ENCODE peak calls at places on chromosomes 12 and 14, in four cellular contexts. I, C, Z and E are unnamed samples.

GRCh38 chr14:26828741-26829140 is 230.9 kb upstream of the NOVA1 start:
- DNase-seq in I (no peak), C (no peak), Z (no peak), E (no peak)

GRCh38 chr12:18141583-18141982 is 51.6 kb upstream of the RERGL start:
- DNase-seq in I (no peak), C (peak; percentile 90), Z (no peak), E (no peak)

GRCh38 chr12:82923935-82924334 is 237.2 kb downstream of the TMTC2 start:
- DNase-seq in I (no peak), C (no peak), Z (no peak), E (no peak)

GRCh38 chr12:93537769-93538168 is 34.7 kb upstream of the SOCS2 start:
- DNase-seq in I (no peak), C (no peak), Z (no peak), E (no peak)

GRCh38 chr14:101761881-101762529 is 496 bp downstream of the PPP2R5C start:
- DNase-seq in I (no peak), C (peak; percentile 14), Z (peak; percentile 16), E (peak; percentile 54)

GRCh38 chr14:64113279-64113678 is 180.9 kb downstream of the ESR2 start:
- DNase-seq in I (no peak), C (no peak), Z (no peak), E (no peak)

GRCh38 chr12:105382771-105383632 is 52.5 kb downstream of the C12orf75 start:
- DNase-seq in I (no peak), C (peak; percentile 75), Z (no peak), E (no peak)

GRCh38 chr12:104670439-104671406 is 214.0 kb downstream of the CHST11 start:
- DNase-seq in I (no peak), C (no peak), Z (no peak), E (no peak)

DNA sequence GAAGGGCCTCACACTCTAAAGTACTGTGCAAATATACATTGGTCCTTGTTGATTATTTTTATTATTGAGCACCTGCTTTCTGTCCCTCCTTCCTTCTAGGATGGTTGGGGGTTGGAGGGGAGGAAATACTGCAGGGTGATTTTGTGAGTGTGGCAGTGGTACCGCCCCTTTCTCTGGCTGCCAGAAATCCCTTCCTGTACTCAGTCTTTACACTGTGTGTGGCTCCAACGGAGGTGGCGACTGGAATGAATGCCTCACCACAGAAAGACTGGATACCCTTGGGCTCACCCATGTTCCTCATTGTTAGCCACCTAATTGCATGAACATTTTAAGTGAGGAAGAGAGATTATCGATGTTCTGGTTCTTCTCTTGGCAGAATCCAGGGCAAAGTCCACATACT is 272.0 kb upstream of the E2F7 start:
- DNase-seq in I (no peak), C (no peak), Z (no peak), E (no peak)
- TF ChIP-seq CTCF in I (no peak), C (no peak), Z (no peak), E (no peak)

DNA sequence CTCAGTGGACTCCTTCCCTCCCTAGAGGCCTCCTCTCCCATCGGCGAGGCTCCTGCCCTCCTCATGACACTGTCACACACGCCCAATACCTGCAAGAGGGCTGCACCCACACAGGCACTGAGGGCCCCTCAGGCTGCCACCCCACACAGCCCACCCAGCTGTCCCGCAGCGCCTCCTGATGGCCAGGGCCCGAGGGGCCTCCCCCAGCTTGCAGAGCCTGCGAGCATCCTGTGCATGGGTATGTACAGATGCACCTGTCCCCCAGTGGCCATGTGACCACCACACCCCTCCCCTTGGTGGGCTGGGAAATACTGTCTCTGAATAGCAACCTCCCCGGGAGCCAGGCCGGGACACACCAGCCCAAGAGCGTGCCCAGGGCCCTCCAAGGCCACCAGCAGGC is 19.0 kb upstream of the NUDT14 start:
- DNase-seq in I (no peak), C (no peak), Z (no peak), E (no peak)
- TF ChIP-seq CTCF in I (no peak), C (no peak), Z (peak; percentile 43), E (no peak)

GRCh38 chr12:30754383-30754749 is 385 bp downstream of the CAPRIN2 start:
- DNase-seq in I (no peak), C (no peak), Z (no peak), E (no peak)

GRCh38 chr12:30754750-30755394 is at the start of gene CAPRIN2:
- DNase-seq in I (peak; percentile 97), C (peak; percentile 98), Z (peak; percentile 96), E (peak; percentile 97)

GRCh38 chr12:30755395-30755762 is 628 bp upstream of the CAPRIN2 start:
- DNase-seq in I (no peak), C (no peak), Z (no peak), E (no peak)

GRCh38 chr12:30757316-30757715 is 2.6 kb upstream of the CAPRIN2 start:
- DNase-seq in I (no peak), C (no peak), Z (no peak), E (no peak)

DNA sequence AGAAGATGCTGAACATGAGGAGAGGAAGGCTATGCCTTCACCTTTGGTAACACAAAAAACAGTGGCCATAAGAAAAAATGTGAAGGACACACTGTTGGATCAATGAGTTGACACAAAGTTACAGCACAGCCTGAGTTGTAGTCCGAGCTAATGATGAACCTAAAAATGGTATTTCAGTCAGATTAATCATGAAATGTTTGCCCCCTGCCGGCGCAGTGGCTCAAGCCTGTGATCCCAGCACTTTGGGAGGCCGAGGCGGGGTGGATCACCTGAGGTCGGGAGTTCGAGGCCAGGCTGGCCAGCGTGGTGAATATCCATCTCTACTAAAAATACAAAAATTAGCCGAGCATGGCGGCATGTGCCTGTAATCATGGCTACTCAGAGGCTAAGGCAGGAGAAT is 1.3 kb upstream of the CAPRIN2 start:
- DNase-seq in I (no peak), C (no peak), Z (no peak), E (peak; percentile 14)
- TF ChIP-seq CTCF in I (no peak), C (no peak), Z (no peak), E (no peak)

DNA sequence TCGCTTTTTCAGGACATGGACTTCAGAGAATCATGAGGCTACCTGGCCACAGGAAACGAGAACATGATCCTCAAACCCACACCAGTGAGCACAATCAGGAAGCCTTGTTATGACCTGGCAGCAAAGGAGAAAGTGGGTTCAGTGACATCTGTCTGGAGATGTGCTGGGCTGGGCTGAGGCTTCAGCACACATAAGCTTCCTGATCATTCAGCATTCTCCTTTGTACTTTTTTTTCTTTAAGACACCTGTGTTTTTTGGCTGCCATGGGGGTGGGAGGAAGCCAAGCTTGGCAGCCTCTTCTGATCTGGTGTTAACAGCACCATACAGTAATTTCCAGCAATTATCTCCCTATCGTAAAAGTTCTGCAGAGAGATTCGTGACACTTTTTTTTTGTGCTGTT is 38.9 kb upstream of the RASSF3 start:
- DNase-seq in I (no peak), C (no peak), Z (no peak), E (no peak)
- TF ChIP-seq CTCF in I (no peak), C (no peak), Z (no peak), E (no peak)

GRCh38 chr12:59078027-59078426 is 157.7 kb upstream of the LRIG3 start:
- DNase-seq in I (no peak), C (no peak), Z (no peak), E (no peak)

GRCh38 chr12:59076611-59077010 is 156.3 kb upstream of the LRIG3 start:
- DNase-seq in I (no peak), C (no peak), Z (no peak), E (no peak)

GRCh38 chr12:59075141-59075540 is 154.8 kb upstream of the LRIG3 start:
- DNase-seq in I (no peak), C (no peak), Z (no peak), E (no peak)

GRCh38 chr12:59077153-59077930 is 157.0 kb upstream of the LRIG3 start:
- DNase-seq in I (no peak), C (peak; percentile 96), Z (no peak), E (no peak)

DNA sequence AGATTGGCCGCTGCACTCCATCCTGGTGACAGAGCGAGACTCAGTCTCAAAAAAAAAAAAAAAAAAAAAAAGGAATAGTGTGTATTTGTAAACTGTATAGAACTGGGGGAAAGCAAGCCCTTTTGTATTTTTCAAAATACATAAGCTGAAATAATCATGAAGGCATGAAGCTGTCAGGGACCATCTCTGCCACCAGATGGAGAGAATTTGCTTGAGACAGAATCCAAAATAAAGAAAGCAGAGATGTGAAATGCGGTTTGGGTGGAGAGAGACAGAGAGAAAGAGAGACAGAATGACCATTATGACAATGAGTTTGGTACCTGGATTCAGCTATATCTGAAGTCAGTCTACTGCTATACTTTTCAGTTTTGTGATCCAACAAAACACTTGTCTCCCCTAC is 155.7 kb upstream of the LRIG3 start:
- DNase-seq in I (no peak), C (no peak), Z (no peak), E (no peak)
- TF ChIP-seq CTCF in I (no peak), C (peak; percentile 28), Z (no peak), E (no peak)

GRCh38 chr12:15770021-15770420 is 19.2 kb downstream of the EPS8 start:
- DNase-seq in I (no peak), C (no peak), Z (no peak), E (no peak)

GRCh38 chr12:15774819-15775218 is 14.4 kb downstream of the EPS8 start:
- DNase-seq in I (no peak), C (no peak), Z (no peak), E (no peak)

GRCh38 chr12:15770581-15770980 is 18.6 kb downstream of the EPS8 start:
- DNase-seq in I (no peak), C (no peak), Z (no peak), E (no peak)

GRCh38 chr12:15776532-15776931 is 12.7 kb downstream of the EPS8 start:
- DNase-seq in I (no peak), C (no peak), Z (no peak), E (no peak)

GRCh38 chr12:15772405-15773018 is 16.7 kb downstream of the EPS8 start:
- DNase-seq in I (no peak), C (peak; percentile 41), Z (no peak), E (no peak)
- TF ChIP-seq CTCF in I (no peak), C (peak; percentile 56), Z (peak; percentile 36), E (no peak)

GRCh38 chr12:79114896-79115295 is 250.3 kb downstream of the SYT1 start:
- DNase-seq in I (no peak), C (no peak), Z (no peak), E (no peak)
- TF ChIP-seq CTCF in I (no peak), C (no peak), Z (no peak), E (no peak)